ENCODE peak calls at places on chromosome 15, in seven cellular contexts. C is HFFc6, E is neural crest cell, G is keratinocyte, U is fibroblast of mammary gland, R is prostate gland, D is breast epithelium. O is an unnamed sample.

GRCh38 chr15:66535056-66535455 is 29.9 kb downstream of the ZWILCH start:
- DNase-seq in C (no peak), E (no peak), G (no peak), U (no peak), R (no peak), D (no peak), O (no peak)

GRCh38 chr15:51094606-51095569 is at the start of gene TNFAIP8L3:
- DNase-seq in C (no peak), E (peak; percentile 18), G (no peak), U (no peak), R (no peak), D (no peak), O (peak; percentile 39)

GRCh38 chr15:81338422-81339007 is 14.6 kb upstream of the STARD5 start:
- DNase-seq in C (peak; percentile 81), E (no peak), G (no peak), U (peak; percentile 96), R (peak; percentile 73), D (no peak), O (no peak)

GRCh38 chr15:84915011-84915958 is 30.8 kb downstream of the SLC28A1 start:
- DNase-seq in C (peak; percentile 89), E (no peak), G (peak; percentile 53), U (peak; percentile 87), R (peak; percentile 84), D (peak; percentile 91), O (peak; percentile 78)

GRCh38 chr15:70264014-70264492 is 166.3 kb upstream of the TLE3 start:
- DNase-seq in C (no peak), E (peak; percentile 38), G (no peak), U (peak; percentile 51), R (no peak), D (no peak), O (peak; percentile 35)

GRCh38 chr15:59210186-59210585 is 3.5 kb downstream of the LDHAL6B start:
- DNase-seq in C (no peak), E (no peak), G (no peak), U (no peak), R (no peak), D (no peak), O (no peak)

GRCh38 chr15:74320358-74321247 is 46.8 kb downstream of the CYP11A1 start:
- DNase-seq in C (peak; percentile 35), E (peak; percentile 87), G (no peak), U (peak; percentile 55), R (no peak), D (no peak), O (peak; percentile 86)

GRCh38 chr15:65530318-65531111 is at the start of gene HACD3:
- DNase-seq in C (peak; percentile 49), E (peak; percentile 91), G (no peak), U (peak; percentile 62), R (peak; percentile 72), D (peak; percentile 79), O (peak; percentile 95)

GRCh38 chr15:68197170-68197492 is 8.0 kb downstream of the CALML4 start:
- DNase-seq in C (no peak), E (no peak), G (no peak), U (no peak), R (no peak), D (no peak), O (no peak)

GRCh38 chr15:83410532-83410931 is 36.6 kb upstream of the SH3GL3 start:
- DNase-seq in C (no peak), E (no peak), G (no peak), U (no peak), R (no peak), D (no peak), O (no peak)

GRCh38 chr15:48177875-48178611 is at the start of gene MYEF2:
- DNase-seq in C (peak; percentile 51), E (peak; percentile 79), G (no peak), U (peak; percentile 45), R (peak; percentile 39), D (peak; percentile 62), O (peak; percentile 95)

GRCh38 chr15:89812126-89812846 is 2.4 kb downstream of the ANPEP start:
- DNase-seq in C (peak; percentile 61), E (no peak), G (no peak), U (peak; percentile 87), R (peak; percentile 87), D (peak; percentile 84), O (no peak)

GRCh38 chr15:51267714-51268105 is 70.7 kb downstream of the CYP19A1 start:
- DNase-seq in C (no peak), E (peak; percentile 17), G (no peak), U (no peak), R (no peak), D (no peak), O (no peak)

GRCh38 chr15:43204016-43204901 is 16.6 kb downstream of the EPB42 start:
- DNase-seq in C (peak; percentile 70), E (peak; percentile 41), G (no peak), U (peak; percentile 78), R (peak; percentile 34), D (no peak), O (peak; percentile 62)

DNA sequence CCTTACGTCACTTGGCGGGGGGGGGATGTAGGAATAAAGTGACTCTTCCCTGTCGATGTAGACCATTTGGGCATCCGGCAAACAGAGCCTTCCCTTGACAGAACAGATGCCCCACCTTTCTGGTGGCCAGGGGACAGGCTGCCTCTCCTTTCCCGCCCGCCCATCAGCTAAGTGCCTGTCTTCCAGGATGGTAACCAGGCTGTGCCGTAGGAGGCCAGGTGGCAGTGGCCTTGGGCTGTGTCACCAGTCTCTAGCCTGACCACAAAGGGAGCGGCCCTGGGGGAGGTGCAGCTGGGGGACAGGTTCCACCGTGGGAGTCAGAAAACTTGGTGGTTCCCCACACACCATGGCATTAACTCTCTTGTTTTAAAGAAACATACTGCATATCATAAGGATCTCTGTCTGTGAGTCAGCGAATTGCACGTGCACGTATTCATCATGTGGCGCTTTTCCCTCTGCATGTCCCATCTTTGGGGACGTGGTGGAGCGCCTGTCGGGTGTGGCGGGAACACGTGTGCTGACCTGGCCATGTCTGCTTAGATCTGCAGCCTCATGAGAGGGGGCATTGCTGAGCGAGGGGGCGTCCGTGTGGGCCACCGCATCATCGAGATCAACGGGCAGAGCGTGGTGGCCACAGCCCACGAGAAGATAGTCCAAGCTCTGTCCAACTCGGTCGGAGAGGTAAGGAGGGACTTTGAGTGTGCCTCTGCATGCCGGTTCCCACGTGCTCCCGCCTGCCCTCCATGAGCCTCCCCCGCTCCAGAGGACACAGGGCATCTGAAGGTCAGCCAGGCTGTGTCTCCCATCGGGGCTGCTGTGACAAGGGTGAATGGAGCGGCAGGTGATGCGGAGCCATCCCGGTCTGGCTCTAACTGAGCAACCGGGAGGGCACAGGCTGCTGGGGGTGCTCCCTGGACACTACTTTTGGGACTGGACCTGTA is 156.0 kb downstream of the NSMCE3 start:
- DNase-seq in C (no peak), E (no peak), G (no peak), U (no peak), R (no peak), D (no peak), O (no peak)
- TF ChIP-seq CTCF in C (no peak), E (no peak), G (no peak), U (no peak), R (no peak), D (no peak), O (no peak)

DNA sequence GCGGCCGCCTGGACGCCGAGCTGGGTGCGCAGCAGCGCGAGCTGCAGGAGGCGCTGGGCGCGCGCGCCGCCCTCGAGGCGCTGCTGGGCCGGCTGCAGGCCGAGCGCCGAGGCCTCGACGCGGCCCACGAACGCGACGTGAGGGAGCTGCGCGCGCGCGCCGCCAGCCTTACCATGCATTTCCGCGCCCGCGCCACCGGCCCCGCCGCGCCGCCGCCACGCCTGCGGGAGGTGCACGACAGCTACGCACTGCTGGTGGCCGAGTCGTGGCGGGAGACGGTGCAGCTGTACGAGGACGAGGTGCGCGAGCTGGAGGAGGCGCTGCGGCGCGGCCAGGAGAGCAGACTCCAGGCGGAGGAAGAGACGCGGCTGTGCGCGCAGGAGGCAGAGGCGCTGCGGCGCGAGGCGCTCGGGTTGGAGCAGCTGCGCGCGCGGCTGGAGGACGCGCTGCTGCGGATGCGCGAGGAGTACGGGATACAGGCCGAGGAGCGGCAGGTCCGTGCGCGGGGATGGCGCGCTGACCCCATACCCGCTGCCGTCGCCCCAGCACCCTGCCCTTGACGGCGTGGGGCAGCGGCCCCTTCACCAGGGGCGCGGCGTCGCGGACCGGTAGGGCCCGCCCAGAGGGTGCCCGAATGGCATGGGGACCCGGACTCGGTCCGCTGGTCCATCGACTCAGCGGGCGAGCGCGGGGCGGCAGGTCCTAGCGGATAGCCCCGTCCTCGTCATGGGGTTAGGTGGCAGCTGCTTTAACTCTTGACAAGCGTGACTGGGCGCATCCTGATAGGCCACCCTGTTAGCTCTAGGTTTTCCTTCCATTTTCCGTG is 849 bp downstream of the SYNM start:
- DNase-seq in C (peak; percentile 30), E (peak; percentile 41), G (no peak), U (peak; percentile 61), R (no peak), D (no peak), O (peak; percentile 81)
- TF ChIP-seq CTCF in C (no peak), E (no peak), G (peak; percentile 61), U (no peak), R (no peak), D (no peak), O (no peak)

GRCh38 chr15:100385300-100385699 is 43.5 kb upstream of the ADAMTS17 start:
- DNase-seq in C (no peak), E (no peak), G (no peak), U (no peak), R (no peak), D (no peak), O (no peak)

GRCh38 chr15:100384108-100384410 is 42.3 kb upstream of the ADAMTS17 start:
- DNase-seq in C (no peak), E (no peak), G (no peak), U (no peak), R (no peak), D (no peak), O (no peak)

DNA sequence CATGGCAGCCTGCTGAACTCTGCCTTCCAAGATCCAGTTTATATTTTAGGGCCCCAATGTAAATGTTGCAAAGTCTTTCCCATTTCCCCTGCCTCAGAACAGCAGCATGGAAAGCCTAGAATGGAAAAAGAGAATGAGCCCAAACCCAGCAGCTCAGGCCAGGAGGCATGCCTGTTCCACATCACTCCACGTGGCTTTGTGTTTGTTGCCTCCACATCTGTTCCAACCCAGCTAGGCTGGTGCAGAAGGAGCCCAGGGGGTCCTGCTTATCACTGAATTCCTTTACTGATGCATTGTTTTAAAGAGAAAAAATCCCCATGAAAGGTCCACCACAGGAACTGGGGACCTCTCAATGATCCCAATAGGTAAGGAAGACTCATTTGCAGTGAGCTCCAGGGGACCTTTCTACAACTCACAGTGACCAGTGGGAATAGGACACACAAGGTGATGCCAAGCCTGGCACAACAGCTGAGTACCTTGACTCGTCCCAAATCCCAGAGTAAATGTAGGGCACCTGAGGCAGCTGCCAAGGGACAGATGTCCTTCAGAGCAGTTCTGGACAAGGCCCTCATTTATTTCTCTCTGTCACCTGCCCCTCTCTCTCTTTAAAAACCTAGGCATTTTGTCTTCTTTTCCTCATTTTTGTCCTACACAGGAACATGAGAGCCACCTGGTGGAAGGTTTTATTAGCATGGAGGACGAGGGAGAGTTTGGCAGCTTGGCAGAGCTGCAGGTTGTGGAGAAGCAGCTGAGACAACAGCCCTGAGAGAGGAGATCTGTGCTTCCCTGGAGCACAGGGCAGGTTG is 41.7 kb upstream of the ADAMTS17 start:
- DNase-seq in C (no peak), E (no peak), G (no peak), U (peak; percentile 8), R (peak; percentile 23), D (no peak), O (no peak)
- TF ChIP-seq CTCF in C (peak; percentile 48), E (peak; percentile 56), G (peak; percentile 47), U (peak; percentile 24), R (peak; percentile 48), D (no peak), O (peak; percentile 23)

GRCh38 chr15:64211696-64212095 is 48.9 kb upstream of the PPIB start:
- DNase-seq in C (no peak), E (no peak), G (no peak), U (no peak), R (no peak), D (no peak), O (no peak)
- TF ChIP-seq CTCF in C (no peak), E (no peak), G (no peak), U (no peak), R (no peak), D (no peak), O (no peak)